ENCODE peak calls at places on chromosomes 5 and 9, in nine cellular contexts. One of them, this sample, is unnamed.

GRCh38 chr9:131818089-131818488 is 78.2 kb upstream of the RAPGEF1 start:
- DNase-seq in HFFc6: no peak
- DNase-seq in renal cortical epithelial cell: no peak
- DNase-seq in amniotic stem cell: no peak
- DNase-seq in sciatic nerve: no peak
- DNase-seq in IMR-90: no peak
- DNase-seq in CD8-positive, alpha-beta T cell: no peak
- DNase-seq in uterus: no peak
- DNase-seq in NCI-H1105 treated with DMSO at 0.1 percent for 48 hours: no peak
- DNase-seq in this sample: no peak

GRCh38 chr5:66222455-66222854 is 78.4 kb downstream of the SREK1 start:
- DNase-seq in HFFc6: no peak
- DNase-seq in renal cortical epithelial cell: no peak
- DNase-seq in amniotic stem cell: no peak
- DNase-seq in sciatic nerve: no peak
- DNase-seq in IMR-90: no peak
- DNase-seq in CD8-positive, alpha-beta T cell: no peak
- DNase-seq in uterus: no peak
- DNase-seq in NCI-H1105 treated with DMSO at 0.1 percent for 48 hours: no peak
- DNase-seq in this sample: no peak

GRCh38 chr5:31768784-31769183 is 129.9 kb downstream of the PDZD2 start:
- DNase-seq in HFFc6: no peak
- DNase-seq in renal cortical epithelial cell: no peak
- DNase-seq in amniotic stem cell: no peak
- DNase-seq in sciatic nerve: no peak
- DNase-seq in IMR-90: no peak
- DNase-seq in CD8-positive, alpha-beta T cell: no peak
- DNase-seq in uterus: no peak
- DNase-seq in NCI-H1105 treated with DMSO at 0.1 percent for 48 hours: no peak
- DNase-seq in this sample: no peak

GRCh38 chr5:137610598-137610997 is 111.5 kb upstream of the SPOCK1 start:
- DNase-seq in HFFc6: no peak
- DNase-seq in renal cortical epithelial cell: no peak
- DNase-seq in amniotic stem cell: no peak
- DNase-seq in sciatic nerve: no peak
- DNase-seq in IMR-90: no peak
- DNase-seq in CD8-positive, alpha-beta T cell: no peak
- DNase-seq in uterus: no peak
- DNase-seq in NCI-H1105 treated with DMSO at 0.1 percent for 48 hours: no peak
- DNase-seq in this sample: no peak

GRCh38 chr5:109246395-109246794 is 163.4 kb downstream of the PJA2 start:
- DNase-seq in HFFc6: no peak
- DNase-seq in renal cortical epithelial cell: no peak
- DNase-seq in amniotic stem cell: no peak
- DNase-seq in sciatic nerve: no peak
- DNase-seq in IMR-90: no peak
- DNase-seq in CD8-positive, alpha-beta T cell: no peak
- DNase-seq in uterus: no peak
- DNase-seq in NCI-H1105 treated with DMSO at 0.1 percent for 48 hours: no peak
- DNase-seq in this sample: no peak

GRCh38 chr5:102811962-102812361 is 56.9 kb downstream of the PAM start:
- DNase-seq in HFFc6: peak; percentile 46
- DNase-seq in renal cortical epithelial cell: peak; percentile 69
- DNase-seq in amniotic stem cell: no peak
- DNase-seq in sciatic nerve: no peak
- DNase-seq in IMR-90: peak; percentile 82
- DNase-seq in CD8-positive, alpha-beta T cell: no peak
- DNase-seq in uterus: no peak
- DNase-seq in NCI-H1105 treated with DMSO at 0.1 percent for 48 hours: peak; percentile 67
- DNase-seq in this sample: peak; percentile 39

GRCh38 chr9:73039253-73039915 is 86.5 kb upstream of the ALDH1A1 start:
- DNase-seq in HFFc6: peak; percentile 6
- DNase-seq in renal cortical epithelial cell: peak; percentile 79
- DNase-seq in amniotic stem cell: no peak
- DNase-seq in sciatic nerve: no peak
- DNase-seq in IMR-90: no peak
- DNase-seq in CD8-positive, alpha-beta T cell: no peak
- DNase-seq in uterus: peak; percentile 51
- DNase-seq in NCI-H1105 treated with DMSO at 0.1 percent for 48 hours: no peak
- DNase-seq in this sample: peak; percentile 57

GRCh38 chr9:113261917-113262671 is 13.3 kb downstream of the CDC26 start:
- DNase-seq in HFFc6: peak; percentile 6
- DNase-seq in renal cortical epithelial cell: peak; percentile 93
- DNase-seq in amniotic stem cell: no peak
- DNase-seq in sciatic nerve: no peak
- DNase-seq in IMR-90: no peak
- DNase-seq in CD8-positive, alpha-beta T cell: no peak
- DNase-seq in uterus: no peak
- DNase-seq in NCI-H1105 treated with DMSO at 0.1 percent for 48 hours: no peak
- DNase-seq in this sample: no peak

GRCh38 chr9:76602191-76602590 is 143.2 kb downstream of the GCNT1 start:
- DNase-seq in HFFc6: no peak
- DNase-seq in renal cortical epithelial cell: no peak
- DNase-seq in amniotic stem cell: no peak
- DNase-seq in sciatic nerve: no peak
- DNase-seq in IMR-90: no peak
- DNase-seq in CD8-positive, alpha-beta T cell: no peak
- DNase-seq in uterus: no peak
- DNase-seq in NCI-H1105 treated with DMSO at 0.1 percent for 48 hours: no peak
- DNase-seq in this sample: no peak

GRCh38 chr5:34480810-34481528 is 175.2 kb upstream of the RAI14 start:
- DNase-seq in HFFc6: no peak
- DNase-seq in renal cortical epithelial cell: no peak
- DNase-seq in amniotic stem cell: no peak
- DNase-seq in sciatic nerve: no peak
- DNase-seq in IMR-90: no peak
- DNase-seq in CD8-positive, alpha-beta T cell: no peak
- DNase-seq in uterus: no peak
- DNase-seq in NCI-H1105 treated with DMSO at 0.1 percent for 48 hours: no peak
- DNase-seq in this sample: no peak

GRCh38 chr5:114449836-114450515 is 88.1 kb downstream of the KCNN2 start:
- DNase-seq in HFFc6: peak; percentile 59
- DNase-seq in renal cortical epithelial cell: peak; percentile 19
- DNase-seq in amniotic stem cell: peak; percentile 81
- DNase-seq in sciatic nerve: peak; percentile 75
- DNase-seq in IMR-90: peak; percentile 72
- DNase-seq in CD8-positive, alpha-beta T cell: no peak
- DNase-seq in uterus: peak; percentile 58
- DNase-seq in NCI-H1105 treated with DMSO at 0.1 percent for 48 hours: peak; percentile 50
- DNase-seq in this sample: peak; percentile 58

GRCh38 chr9:84325347-84325982 is 15.1 kb downstream of the SLC28A3 start:
- DNase-seq in HFFc6: no peak
- DNase-seq in renal cortical epithelial cell: peak; percentile 92
- DNase-seq in amniotic stem cell: no peak
- DNase-seq in sciatic nerve: no peak
- DNase-seq in IMR-90: peak; percentile 48
- DNase-seq in CD8-positive, alpha-beta T cell: no peak
- DNase-seq in uterus: no peak
- DNase-seq in NCI-H1105 treated with DMSO at 0.1 percent for 48 hours: no peak
- DNase-seq in this sample: peak; percentile 91

GRCh38 chr5:131264453-131265200 is 774 bp downstream of the CDC42SE2 start:
- DNase-seq in HFFc6: no peak
- DNase-seq in renal cortical epithelial cell: no peak
- DNase-seq in amniotic stem cell: no peak
- DNase-seq in sciatic nerve: peak; percentile 62
- DNase-seq in IMR-90: peak; percentile 28
- DNase-seq in CD8-positive, alpha-beta T cell: peak; percentile 31
- DNase-seq in uterus: peak; percentile 31
- DNase-seq in NCI-H1105 treated with DMSO at 0.1 percent for 48 hours: peak; percentile 27
- DNase-seq in this sample: no peak

GRCh38 chr9:27726244-27727141 is 153.2 kb upstream of the C9orf72 start:
- DNase-seq in HFFc6: peak; percentile 2
- DNase-seq in renal cortical epithelial cell: peak; percentile 75
- DNase-seq in amniotic stem cell: peak; percentile 7
- DNase-seq in sciatic nerve: peak; percentile 66
- DNase-seq in IMR-90: peak; percentile 55
- DNase-seq in CD8-positive, alpha-beta T cell: peak; percentile 2
- DNase-seq in uterus: peak; percentile 45
- DNase-seq in NCI-H1105 treated with DMSO at 0.1 percent for 48 hours: peak; percentile 83
- DNase-seq in this sample: peak; percentile 65

GRCh38 chr9:93011114-93011513 is 47.4 kb upstream of the SUSD3 start:
- DNase-seq in HFFc6: no peak
- DNase-seq in renal cortical epithelial cell: no peak
- DNase-seq in amniotic stem cell: no peak
- DNase-seq in sciatic nerve: no peak
- DNase-seq in IMR-90: no peak
- DNase-seq in CD8-positive, alpha-beta T cell: no peak
- DNase-seq in uterus: no peak
- DNase-seq in NCI-H1105 treated with DMSO at 0.1 percent for 48 hours: no peak
- DNase-seq in this sample: no peak

GRCh38 chr5:87499478-87500410 is 87.0 kb upstream of the CCNH start:
- DNase-seq in HFFc6: no peak
- DNase-seq in renal cortical epithelial cell: no peak
- DNase-seq in amniotic stem cell: no peak
- DNase-seq in sciatic nerve: no peak
- DNase-seq in IMR-90: no peak
- DNase-seq in CD8-positive, alpha-beta T cell: no peak
- DNase-seq in uterus: no peak
- DNase-seq in NCI-H1105 treated with DMSO at 0.1 percent for 48 hours: no peak
- DNase-seq in this sample: no peak

GRCh38 chr5:54281933-54282332 is 28.4 kb downstream of the ARL15 start:
- DNase-seq in HFFc6: no peak
- DNase-seq in renal cortical epithelial cell: no peak
- DNase-seq in amniotic stem cell: no peak
- DNase-seq in sciatic nerve: no peak
- DNase-seq in IMR-90: no peak
- DNase-seq in CD8-positive, alpha-beta T cell: no peak
- DNase-seq in uterus: no peak
- DNase-seq in NCI-H1105 treated with DMSO at 0.1 percent for 48 hours: no peak
- DNase-seq in this sample: no peak

GRCh38 chr9:107665057-107665456 is 175.5 kb upstream of the KLF4 start:
- DNase-seq in HFFc6: no peak
- DNase-seq in renal cortical epithelial cell: no peak
- DNase-seq in amniotic stem cell: no peak
- DNase-seq in sciatic nerve: no peak
- DNase-seq in IMR-90: no peak
- DNase-seq in CD8-positive, alpha-beta T cell: no peak
- DNase-seq in uterus: no peak
- DNase-seq in NCI-H1105 treated with DMSO at 0.1 percent for 48 hours: no peak
- DNase-seq in this sample: no peak

GRCh38 chr5:14158890-14159666 is 15.9 kb downstream of the TRIO start:
- DNase-seq in HFFc6: no peak
- DNase-seq in renal cortical epithelial cell: no peak
- DNase-seq in amniotic stem cell: no peak
- DNase-seq in sciatic nerve: no peak
- DNase-seq in IMR-90: no peak
- DNase-seq in CD8-positive, alpha-beta T cell: no peak
- DNase-seq in uterus: no peak
- DNase-seq in NCI-H1105 treated with DMSO at 0.1 percent for 48 hours: no peak
- DNase-seq in this sample: no peak

GRCh38 chr5:43413966-43414365 is 1.8 kb upstream of the CCL28 start:
- DNase-seq in HFFc6: no peak
- DNase-seq in renal cortical epithelial cell: no peak
- DNase-seq in amniotic stem cell: no peak
- DNase-seq in sciatic nerve: no peak
- DNase-seq in IMR-90: no peak
- DNase-seq in CD8-positive, alpha-beta T cell: no peak
- DNase-seq in uterus: no peak
- DNase-seq in NCI-H1105 treated with DMSO at 0.1 percent for 48 hours: no peak
- DNase-seq in this sample: no peak

GRCh38 chr9:97672403-97672802 is 24.7 kb downstream of the XPA start:
- DNase-seq in HFFc6: no peak
- DNase-seq in renal cortical epithelial cell: no peak
- DNase-seq in amniotic stem cell: no peak
- DNase-seq in sciatic nerve: no peak
- DNase-seq in IMR-90: no peak
- DNase-seq in CD8-positive, alpha-beta T cell: no peak
- DNase-seq in uterus: no peak
- DNase-seq in NCI-H1105 treated with DMSO at 0.1 percent for 48 hours: no peak
- DNase-seq in this sample: no peak

GRCh38 chr9:136789523-136789937 is 1.6 kb upstream of the TMEM141 start:
- DNase-seq in HFFc6: no peak
- DNase-seq in renal cortical epithelial cell: no peak
- DNase-seq in amniotic stem cell: no peak
- DNase-seq in sciatic nerve: no peak
- DNase-seq in IMR-90: no peak
- DNase-seq in CD8-positive, alpha-beta T cell: no peak
- DNase-seq in uterus: no peak
- DNase-seq in NCI-H1105 treated with DMSO at 0.1 percent for 48 hours: no peak
- DNase-seq in this sample: no peak

GRCh38 chr9:33151007-33151557 is 16.1 kb downstream of the B4GALT1 start:
- DNase-seq in HFFc6: peak; percentile 95
- DNase-seq in renal cortical epithelial cell: peak; percentile 97
- DNase-seq in amniotic stem cell: peak; percentile 84
- DNase-seq in sciatic nerve: no peak
- DNase-seq in IMR-90: peak; percentile 98
- DNase-seq in CD8-positive, alpha-beta T cell: no peak
- DNase-seq in uterus: peak; percentile 64
- DNase-seq in NCI-H1105 treated with DMSO at 0.1 percent for 48 hours: no peak
- DNase-seq in this sample: peak; percentile 91

GRCh38 chr5:129460951-129461815 is 1.1 kb downstream of the ADAMTS19 start:
- DNase-seq in HFFc6: no peak
- DNase-seq in renal cortical epithelial cell: peak; percentile 11
- DNase-seq in amniotic stem cell: no peak
- DNase-seq in sciatic nerve: no peak
- DNase-seq in IMR-90: no peak
- DNase-seq in CD8-positive, alpha-beta T cell: no peak
- DNase-seq in uterus: peak; percentile 72
- DNase-seq in NCI-H1105 treated with DMSO at 0.1 percent for 48 hours: peak; percentile 27
- DNase-seq in this sample: no peak

GRCh38 chr5:159096555-159097460 is 2.9 kb downstream of the EBF1 start:
- DNase-seq in HFFc6: no peak
- DNase-seq in renal cortical epithelial cell: no peak
- DNase-seq in amniotic stem cell: no peak
- DNase-seq in sciatic nerve: no peak
- DNase-seq in IMR-90: no peak
- DNase-seq in CD8-positive, alpha-beta T cell: no peak
- DNase-seq in uterus: peak; percentile 22
- DNase-seq in NCI-H1105 treated with DMSO at 0.1 percent for 48 hours: no peak
- DNase-seq in this sample: no peak

GRCh38 chr5:124700930-124701458 is 45.4 kb downstream of the ZNF608 start:
- DNase-seq in HFFc6: no peak
- DNase-seq in renal cortical epithelial cell: no peak
- DNase-seq in amniotic stem cell: no peak
- DNase-seq in sciatic nerve: no peak
- DNase-seq in IMR-90: no peak
- DNase-seq in CD8-positive, alpha-beta T cell: no peak
- DNase-seq in uterus: no peak
- DNase-seq in NCI-H1105 treated with DMSO at 0.1 percent for 48 hours: no peak
- DNase-seq in this sample: no peak